ENCODE peak calls at places on chromosomes 5 and 9, in six cellular contexts. One of them, this sample, is unnamed.

GRCh38 chr5:179800696-179801201 is 5.9 kb downstream of the MGAT4B start:
- DNase-seq in HS-5: no peak
- DNase-seq in AG08396: no peak
- DNase-seq in SK-MEL-5: no peak
- DNase-seq in naive thymus-derived CD8-positive, alpha-beta T cell: no peak
- DNase-seq in GOT3: no peak
- DNase-seq in this sample: no peak

GRCh38 chr9:128274245-128274644 is 1.6 kb downstream of the GOLGA2 start:
- DNase-seq in HS-5: no peak
- DNase-seq in AG08396: no peak
- DNase-seq in SK-MEL-5: no peak
- DNase-seq in naive thymus-derived CD8-positive, alpha-beta T cell: no peak
- DNase-seq in GOT3: no peak
- DNase-seq in this sample: no peak

GRCh38 chr5:16539169-16539666 is 73.6 kb upstream of the ZNF622 start:
- DNase-seq in HS-5: peak
- DNase-seq in AG08396: peak
- DNase-seq in SK-MEL-5: no peak
- DNase-seq in naive thymus-derived CD8-positive, alpha-beta T cell: no peak
- DNase-seq in GOT3: no peak
- DNase-seq in this sample: peak

GRCh38 chr9:85310531-85311070 is 431.2 kb downstream of the AGTPBP1 start:
- DNase-seq in HS-5: no peak
- DNase-seq in AG08396: no peak
- DNase-seq in SK-MEL-5: no peak
- DNase-seq in naive thymus-derived CD8-positive, alpha-beta T cell: no peak
- DNase-seq in GOT3: no peak
- DNase-seq in this sample: peak

GRCh38 chr5:154422298-154422697 is 23.5 kb upstream of the SAP30L start:
- DNase-seq in HS-5: no peak
- DNase-seq in AG08396: no peak
- DNase-seq in SK-MEL-5: no peak
- DNase-seq in naive thymus-derived CD8-positive, alpha-beta T cell: no peak
- DNase-seq in GOT3: no peak
- DNase-seq in this sample: no peak

GRCh38 chr5:168978015-168978414 is 322.9 kb downstream of the SLIT3 start:
- DNase-seq in HS-5: peak
- DNase-seq in AG08396: no peak
- DNase-seq in SK-MEL-5: no peak
- DNase-seq in naive thymus-derived CD8-positive, alpha-beta T cell: no peak
- DNase-seq in GOT3: no peak
- DNase-seq in this sample: peak

GRCh38 chr5:103915081-103915480 is 352.5 kb upstream of the NUDT12 start:
- DNase-seq in HS-5: no peak
- DNase-seq in AG08396: no peak
- DNase-seq in SK-MEL-5: no peak
- DNase-seq in naive thymus-derived CD8-positive, alpha-beta T cell: no peak
- DNase-seq in GOT3: no peak
- DNase-seq in this sample: no peak

GRCh38 chr9:137276757-137277328 is 683 bp upstream of the TOR4A start:
- DNase-seq in HS-5: no peak
- DNase-seq in AG08396: peak
- DNase-seq in SK-MEL-5: no peak
- DNase-seq in naive thymus-derived CD8-positive, alpha-beta T cell: no peak
- DNase-seq in GOT3: no peak
- DNase-seq in this sample: no peak

GRCh38 chr9:98774746-98775145 is 21.6 kb downstream of the ANKS6 start:
- DNase-seq in HS-5: no peak
- DNase-seq in AG08396: peak
- DNase-seq in SK-MEL-5: peak
- DNase-seq in naive thymus-derived CD8-positive, alpha-beta T cell: peak
- DNase-seq in GOT3: no peak
- DNase-seq in this sample: no peak

GRCh38 chr9:38404314-38404713 is 11.8 kb downstream of the ALDH1B1 start:
- DNase-seq in HS-5: no peak
- DNase-seq in AG08396: no peak
- DNase-seq in SK-MEL-5: no peak
- DNase-seq in naive thymus-derived CD8-positive, alpha-beta T cell: no peak
- DNase-seq in GOT3: no peak
- DNase-seq in this sample: no peak

GRCh38 chr5:177598477-177598876 is 1.5 kb upstream of the B4GALT7 start:
- DNase-seq in HS-5: no peak
- DNase-seq in AG08396: no peak
- DNase-seq in SK-MEL-5: no peak
- DNase-seq in naive thymus-derived CD8-positive, alpha-beta T cell: no peak
- DNase-seq in GOT3: no peak
- DNase-seq in this sample: no peak

GRCh38 chr5:177496111-177497010 is 1.0 kb downstream of the PDLIM7 start:
- DNase-seq in HS-5: peak
- DNase-seq in AG08396: peak
- DNase-seq in SK-MEL-5: peak
- DNase-seq in naive thymus-derived CD8-positive, alpha-beta T cell: no peak
- DNase-seq in GOT3: peak
- DNase-seq in this sample: no peak

GRCh38 chr9:137046094-137046787 is at the start of gene NPDC1:
- DNase-seq in HS-5: no peak
- DNase-seq in AG08396: peak
- DNase-seq in SK-MEL-5: peak
- DNase-seq in naive thymus-derived CD8-positive, alpha-beta T cell: peak
- DNase-seq in GOT3: no peak
- DNase-seq in this sample: peak

GRCh38 chr5:16486679-16487078 is 21.1 kb upstream of the ZNF622 start:
- DNase-seq in HS-5: no peak
- DNase-seq in AG08396: no peak
- DNase-seq in SK-MEL-5: no peak
- DNase-seq in naive thymus-derived CD8-positive, alpha-beta T cell: no peak
- DNase-seq in GOT3: no peak
- DNase-seq in this sample: no peak

GRCh38 chr9:93968451-93969327 is 13.5 kb upstream of the BARX1 start:
- DNase-seq in HS-5: no peak
- DNase-seq in AG08396: peak
- DNase-seq in SK-MEL-5: peak
- DNase-seq in naive thymus-derived CD8-positive, alpha-beta T cell: no peak
- DNase-seq in GOT3: no peak
- DNase-seq in this sample: no peak

GRCh38 chr9:119026120-119026519 is 343.1 kb downstream of the BRINP1 start:
- DNase-seq in HS-5: no peak
- DNase-seq in AG08396: no peak
- DNase-seq in SK-MEL-5: no peak
- DNase-seq in naive thymus-derived CD8-positive, alpha-beta T cell: no peak
- DNase-seq in GOT3: no peak
- DNase-seq in this sample: no peak

GRCh38 chr5:93831449-93831848 is 90.0 kb upstream of the POU5F2 start:
- DNase-seq in HS-5: peak
- DNase-seq in AG08396: peak
- DNase-seq in SK-MEL-5: no peak
- DNase-seq in naive thymus-derived CD8-positive, alpha-beta T cell: no peak
- DNase-seq in GOT3: no peak
- DNase-seq in this sample: peak

GRCh38 chr9:96655198-96655851 is at the start of gene PRXL2C:
- DNase-seq in HS-5: no peak
- DNase-seq in AG08396: peak
- DNase-seq in SK-MEL-5: peak
- DNase-seq in naive thymus-derived CD8-positive, alpha-beta T cell: peak
- DNase-seq in GOT3: peak
- DNase-seq in this sample: peak

GRCh38 chr9:88388886-88389617 is 808 bp downstream of the SPIN1 start:
- DNase-seq in HS-5: no peak
- DNase-seq in AG08396: peak
- DNase-seq in SK-MEL-5: peak
- DNase-seq in naive thymus-derived CD8-positive, alpha-beta T cell: peak
- DNase-seq in GOT3: no peak
- DNase-seq in this sample: peak

GRCh38 chr9:114558027-114558675 is 29.4 kb upstream of the ATP6V1G1 start:
- DNase-seq in HS-5: no peak
- DNase-seq in AG08396: no peak
- DNase-seq in SK-MEL-5: peak
- DNase-seq in naive thymus-derived CD8-positive, alpha-beta T cell: no peak
- DNase-seq in GOT3: no peak
- DNase-seq in this sample: no peak

GRCh38 chr9:105967798-105968197 is 273.5 kb downstream of the TMEM38B start:
- DNase-seq in HS-5: no peak
- DNase-seq in AG08396: no peak
- DNase-seq in SK-MEL-5: peak
- DNase-seq in naive thymus-derived CD8-positive, alpha-beta T cell: no peak
- DNase-seq in GOT3: no peak
- DNase-seq in this sample: no peak

GRCh38 chr9:34437006-34437925 is 21.1 kb downstream of the FAM219A start:
- DNase-seq in HS-5: no peak
- DNase-seq in AG08396: peak
- DNase-seq in SK-MEL-5: peak
- DNase-seq in naive thymus-derived CD8-positive, alpha-beta T cell: peak
- DNase-seq in GOT3: no peak
- DNase-seq in this sample: no peak

GRCh38 chr5:136192526-136193395 is at the start of gene SMIM32:
- DNase-seq in HS-5: no peak
- DNase-seq in AG08396: peak
- DNase-seq in SK-MEL-5: no peak
- DNase-seq in naive thymus-derived CD8-positive, alpha-beta T cell: no peak
- DNase-seq in GOT3: no peak
- DNase-seq in this sample: no peak

GRCh38 chr9:37174247-37174646 is 53.9 kb downstream of the ZCCHC7 start:
- DNase-seq in HS-5: no peak
- DNase-seq in AG08396: peak
- DNase-seq in SK-MEL-5: no peak
- DNase-seq in naive thymus-derived CD8-positive, alpha-beta T cell: no peak
- DNase-seq in GOT3: no peak
- DNase-seq in this sample: no peak

GRCh38 chr9:119435066-119435465 is 65.8 kb upstream of the BRINP1 start:
- DNase-seq in HS-5: no peak
- DNase-seq in AG08396: no peak
- DNase-seq in SK-MEL-5: no peak
- DNase-seq in naive thymus-derived CD8-positive, alpha-beta T cell: no peak
- DNase-seq in GOT3: no peak
- DNase-seq in this sample: no peak

GRCh38 chr5:137372386-137373160 is 126.6 kb downstream of the SPOCK1 start:
- DNase-seq in HS-5: no peak
- DNase-seq in AG08396: no peak
- DNase-seq in SK-MEL-5: no peak
- DNase-seq in naive thymus-derived CD8-positive, alpha-beta T cell: no peak
- DNase-seq in GOT3: no peak
- DNase-seq in this sample: no peak

GRCh38 chr9:76911971-76912370 is 6.1 kb upstream of the PRUNE2 start:
- DNase-seq in HS-5: no peak
- DNase-seq in AG08396: no peak
- DNase-seq in SK-MEL-5: no peak
- DNase-seq in naive thymus-derived CD8-positive, alpha-beta T cell: no peak
- DNase-seq in GOT3: no peak
- DNase-seq in this sample: no peak

GRCh38 chr9:2299156-2299842 is 284.2 kb downstream of the SMARCA2 start:
- DNase-seq in HS-5: no peak
- DNase-seq in AG08396: no peak
- DNase-seq in SK-MEL-5: no peak
- DNase-seq in naive thymus-derived CD8-positive, alpha-beta T cell: no peak
- DNase-seq in GOT3: no peak
- DNase-seq in this sample: no peak

GRCh38 chr9:115015018-115015635 is 84.7 kb upstream of the TNFSF8 start:
- DNase-seq in HS-5: no peak
- DNase-seq in AG08396: peak
- DNase-seq in SK-MEL-5: peak
- DNase-seq in naive thymus-derived CD8-positive, alpha-beta T cell: no peak
- DNase-seq in GOT3: no peak
- DNase-seq in this sample: no peak

GRCh38 chr9:135087489-135087791 is at the start of gene OLFM1:
- DNase-seq in HS-5: peak
- DNase-seq in AG08396: peak
- DNase-seq in SK-MEL-5: peak
- DNase-seq in naive thymus-derived CD8-positive, alpha-beta T cell: no peak
- DNase-seq in GOT3: no peak
- DNase-seq in this sample: no peak

GRCh38 chr5:94027145-94027544 is 285.7 kb upstream of the POU5F2 start:
- DNase-seq in HS-5: no peak
- DNase-seq in AG08396: no peak
- DNase-seq in SK-MEL-5: no peak
- DNase-seq in naive thymus-derived CD8-positive, alpha-beta T cell: no peak
- DNase-seq in GOT3: no peak
- DNase-seq in this sample: no peak

GRCh38 chr9:133709716-133710571 is 28.2 kb downstream of the SARDH start:
- DNase-seq in HS-5: no peak
- DNase-seq in AG08396: no peak
- DNase-seq in SK-MEL-5: no peak
- DNase-seq in naive thymus-derived CD8-positive, alpha-beta T cell: no peak
- DNase-seq in GOT3: no peak
- DNase-seq in this sample: no peak

This sample was measured in foreskin keratinocyte.